ENCODE peak calls at places on chromosomes 16 and 17, in eight cellular contexts. L, I, T, D, J, N, P and G are unnamed samples.
A peak's percentile ranks its signal among the peaks of the same experiment; 100 is the strongest.

GRCh38 chr16:64920211-64920610 is 201.7 kb downstream of the CDH11 start:
- DNase-seq in L (no peak), I (no peak), T (no peak), D (no peak), J (no peak), N (no peak), P (no peak), G (no peak)

GRCh38 chr16:82011199-82011641 is at the start of gene SDR42E1:
- DNase-seq in L (peak; percentile 54), I (peak; percentile 76), T (peak; percentile 21), D (peak; percentile 84), J (peak; percentile 5), N (no peak), P (peak; percentile 27), G (peak; percentile 60)

GRCh38 chr16:75237398-75238131 is 13.9 kb downstream of the BCAR1 start:
- DNase-seq in L (no peak), I (no peak), T (no peak), D (peak; percentile 17), J (no peak), N (no peak), P (no peak), G (no peak)

GRCh38 chr16:9159839-9160550 is 68.6 kb downstream of the HAPSTR1 start:
- DNase-seq in L (no peak), I (peak; percentile 67), T (peak; percentile 62), D (peak; percentile 67), J (no peak), N (peak; percentile 66), P (peak; percentile 51), G (peak; percentile 31)

GRCh38 chr17:72125226-72125651 is 4.4 kb downstream of the SOX9 start:
- DNase-seq in L (no peak), I (no peak), T (no peak), D (peak; percentile 25), J (no peak), N (peak; percentile 61), P (no peak), G (no peak)

GRCh38 chr16:67673712-67674580 is 7.3 kb downstream of the C16orf86 start:
- DNase-seq in L (no peak), I (peak; percentile 88), T (no peak), D (peak; percentile 92), J (no peak), N (no peak), P (peak; percentile 30), G (no peak)

GRCh38 chr17:44334315-44335181 is 9.9 kb upstream of the SLC25A39 start:
- DNase-seq in L (no peak), I (no peak), T (no peak), D (no peak), J (no peak), N (peak; percentile 15), P (no peak), G (no peak)

GRCh38 chr17:34114174-34114573 is 140.9 kb upstream of the CCL2 start:
- DNase-seq in L (no peak), I (no peak), T (no peak), D (no peak), J (no peak), N (no peak), P (no peak), G (no peak)

GRCh38 chr16:67847064-67847861 is at the start of gene CENPT:
- DNase-seq in L (no peak), I (peak; percentile 76), T (no peak), D (peak; percentile 44), J (no peak), N (peak; percentile 64), P (no peak), G (no peak)

GRCh38 chr17:70622382-70623260 is 453.3 kb downstream of the KCNJ2 start:
- DNase-seq in L (no peak), I (no peak), T (peak; percentile 25), D (peak; percentile 63), J (no peak), N (peak; percentile 18), P (peak; percentile 59), G (peak; percentile 20)

GRCh38 chr16:52572656-52573055 is 25.7 kb upstream of the TOX3 start:
- DNase-seq in L (no peak), I (no peak), T (no peak), D (no peak), J (no peak), N (no peak), P (no peak), G (no peak)

GRCh38 chr17:61383689-61384201 is 15.9 kb upstream of the TBX2 start:
- DNase-seq in L (no peak), I (no peak), T (no peak), D (no peak), J (no peak), N (no peak), P (peak; percentile 29), G (no peak)

GRCh38 chr16:54129810-54130209 is 156.8 kb downstream of the IRX3 start:
- DNase-seq in L (no peak), I (no peak), T (no peak), D (no peak), J (no peak), N (no peak), P (no peak), G (no peak)

GRCh38 chr17:68199837-68200688 is 47.8 kb upstream of the AMZ2 start:
- DNase-seq in L (no peak), I (no peak), T (no peak), D (no peak), J (no peak), N (no peak), P (no peak), G (no peak)

GRCh38 chr16:11093578-11094074 is 149.3 kb downstream of the CLEC16A start:
- DNase-seq in L (no peak), I (no peak), T (no peak), D (peak; percentile 57), J (no peak), N (no peak), P (no peak), G (no peak)

GRCh38 chr17:77186141-77186604 is 45.4 kb downstream of the SEC14L1 start:
- DNase-seq in L (no peak), I (no peak), T (no peak), D (no peak), J (no peak), N (no peak), P (no peak), G (no peak)

GRCh38 chr17:48616719-48617514 is 1.8 kb upstream of the HOXB8 start:
- DNase-seq in L (no peak), I (no peak), T (no peak), D (no peak), J (no peak), N (no peak), P (no peak), G (no peak)

GRCh38 chr17:48617515-48618365 is 2.6 kb upstream of the HOXB8 start:
- DNase-seq in L (no peak), I (no peak), T (no peak), D (no peak), J (no peak), N (no peak), P (no peak), G (no peak)

GRCh38 chr17:48614904-48615211 is 234 bp downstream of the HOXB8 start:
- DNase-seq in L (no peak), I (no peak), T (no peak), D (no peak), J (no peak), N (no peak), P (peak; percentile 51), G (no peak)

GRCh38 chr17:48615212-48615962 is at the start of gene HOXB8:
- DNase-seq in L (no peak), I (no peak), T (no peak), D (no peak), J (no peak), N (no peak), P (no peak), G (no peak)

DNA sequence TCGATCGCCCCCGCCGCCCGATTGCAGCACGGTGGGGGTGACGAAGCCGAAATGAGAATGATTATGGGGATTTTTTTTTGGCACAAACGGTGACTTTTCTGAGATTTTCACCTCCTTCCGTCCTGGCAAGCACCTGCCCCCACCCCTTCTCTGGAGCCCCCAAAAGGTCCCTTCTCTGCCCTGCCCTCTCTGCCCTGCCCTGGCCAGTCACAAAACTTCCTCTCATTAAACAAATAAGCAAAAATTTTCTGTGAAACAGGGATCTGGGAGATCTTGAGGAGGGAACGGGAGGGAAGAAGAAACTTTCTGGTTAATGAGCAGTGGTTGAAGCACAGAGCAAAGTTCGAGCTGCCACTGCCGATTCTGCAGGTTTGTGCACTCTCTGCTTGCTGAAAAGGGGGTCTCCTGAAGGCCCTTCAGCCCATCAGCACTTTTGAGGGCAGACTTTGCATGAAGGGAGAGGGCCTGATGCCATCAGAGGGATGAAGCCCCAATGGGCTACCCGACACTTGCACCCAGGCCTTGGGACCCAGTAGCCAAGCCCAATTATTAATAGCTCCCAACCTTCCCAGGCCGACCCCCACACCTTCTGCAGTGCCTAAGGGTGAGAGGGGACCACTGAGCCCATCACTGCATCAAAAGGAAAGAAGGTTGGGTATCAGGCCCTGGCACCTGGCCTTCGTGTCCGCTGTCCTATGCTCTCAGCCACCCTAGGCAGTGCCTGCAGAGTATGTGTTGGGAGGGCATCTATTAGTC is 1.0 kb upstream of the HOXB8 start:
- DNase-seq in L (no peak), I (no peak), T (no peak), D (no peak), J (no peak), N (no peak), P (no peak), G (no peak)
- H3K4me1 ChIP-seq in L (peaks cover 53% of the 10 kb centered on the region), I (no peaks in the 10 kb centered on the region), T (peaks cover 12% of the 10 kb centered on the region), D (peaks cover 13% of the 10 kb centered on the region), J (peaks cover 51% of the 10 kb centered on the region), N (peaks cover 3% of the 10 kb centered on the region), P (peaks cover 4% of the 10 kb centered on the region), G (no peaks in the 10 kb centered on the region)

GRCh38 chr17:40301315-40301714 is 7.7 kb upstream of the RARA start:
- DNase-seq in L (no peak), I (no peak), T (no peak), D (no peak), J (no peak), N (no peak), P (no peak), G (no peak)
- TF ChIP-seq CTCF in L (no peak), I (peak; percentile 52), T (peak; percentile 62), D (peak; percentile 42), J (no peak), N (peak; percentile 26), P (peak; percentile 28), G (peak; percentile 47)

DNA sequence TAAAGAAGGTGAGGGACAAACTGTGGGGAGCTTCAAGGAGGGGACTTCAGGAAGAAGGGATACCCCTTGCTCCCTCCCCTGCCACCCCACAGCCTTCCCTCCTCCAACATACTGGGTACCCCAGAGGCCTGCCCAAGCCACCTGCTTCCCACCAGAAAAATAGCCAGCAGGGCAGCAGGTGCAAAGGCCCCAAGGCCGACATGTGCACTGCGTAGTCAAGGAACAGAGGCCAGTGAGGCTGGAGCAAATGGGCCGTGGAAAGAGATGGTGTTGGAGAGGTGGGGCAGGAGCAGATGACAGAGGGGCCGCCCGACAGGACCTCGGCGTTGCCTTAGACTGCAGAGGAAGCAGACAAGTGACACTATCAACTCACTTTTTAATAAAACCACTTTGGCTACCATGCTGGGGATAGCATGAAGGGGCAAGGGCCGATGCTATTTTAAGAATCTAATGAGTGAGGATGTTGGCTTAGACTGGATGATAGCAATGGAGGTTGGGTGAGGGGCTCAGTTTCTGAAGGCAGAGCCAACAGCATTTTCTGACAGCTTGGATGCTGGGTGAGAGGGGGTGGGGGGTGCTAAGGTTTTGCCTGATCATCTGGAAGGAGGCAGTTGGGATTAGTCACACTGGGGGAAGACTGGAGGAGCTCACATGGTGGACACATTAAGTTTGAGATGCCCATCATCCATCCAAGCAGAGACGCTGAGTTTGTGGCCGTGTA is 72.8 kb upstream of the TOB1 start:
- DNase-seq in L (no peak), I (peak; percentile 27), T (no peak), D (no peak), J (no peak), N (no peak), P (no peak), G (no peak)
- H3K27ac ChIP-seq in L (no peak overlapping the region), I (no peak overlapping the region), T (peak overlapping the region; percentile 56), D (no peak overlapping the region), J (no peak overlapping the region), N (no peak overlapping the region), P (no peak overlapping the region), G (no peak overlapping the region)

GRCh38 chr16:17299790-17300189 is 171.0 kb downstream of the XYLT1 start:
- DNase-seq in L (no peak), I (no peak), T (no peak), D (no peak), J (no peak), N (no peak), P (no peak), G (no peak)
- H3K4me1 ChIP-seq in L (peaks cover 17% of the 10 kb centered on the region), I (no peaks in the 10 kb centered on the region), T (no peaks in the 10 kb centered on the region), D (peaks cover 8% of the 10 kb centered on the region), J (peaks cover 61% of the 10 kb centered on the region), N (no peaks in the 10 kb centered on the region), P (no peaks in the 10 kb centered on the region), G (peaks cover 12% of the 10 kb centered on the region)